ENCODE peak calls at places on chromosomes 16 and 17, in five cellular contexts. K is GM23338; C is stimulated activated naive CD8-positive, alpha-beta T cell treated with anti-CD3 and anti-CD28 coated beads, Interleukin-15, amount 100 ng/mL, for 72 hours; T is SW480; Z is lower lobe of right lung. X is an unnamed sample.

GRCh38 chr16:54077412-54077821 is 209.2 kb downstream of the IRX3 start:
- DNase-seq in Z (no peak), K (no peak), T (no peak), C (no peak), X (no peak)

GRCh38 chr16:58628845-58629680 is 563 bp downstream of the CNOT1 start:
- DNase-seq in C (peak; percentile 46), K (peak; percentile 50), Z (peak; percentile 79), T (peak; percentile 66), X (peak; percentile 53)

GRCh38 chr17:38915639-38915995 is 9.8 kb upstream of the LASP1NB start:
- DNase-seq in T (no peak), C (no peak), K (no peak), Z (no peak), X (no peak)

GRCh38 chr17:10171057-10171456 is 27.3 kb downstream of the GAS7 start:
- DNase-seq in C (no peak), T (no peak), K (no peak), Z (no peak), X (no peak)

GRCh38 chr17:1727876-1728630 is 3.5 kb downstream of the WDR81 start:
- DNase-seq in K (no peak), C (no peak), Z (no peak), T (no peak), X (no peak)

GRCh38 chr16:3937066-3937875 is 56.8 kb upstream of the CREBBP start:
- DNase-seq in C (no peak), T (no peak), Z (peak; percentile 16), K (no peak), X (no peak)

GRCh38 chr16:25013751-25014499 is 1.2 kb downstream of the ARHGAP17 start:
- DNase-seq in K (no peak), C (no peak), Z (no peak), T (no peak), X (no peak)

GRCh38 chr17:41329279-41329925 is 13.9 kb upstream of the KRTAP17-1 start:
- DNase-seq in C (no peak), K (peak; percentile 77), T (peak; percentile 73), Z (no peak), X (peak; percentile 53)

GRCh38 chr17:72175787-72176515 is 55.1 kb downstream of the SOX9 start:
- DNase-seq in Z (no peak), K (no peak), C (no peak), T (peak; percentile 7), X (peak; percentile 98)